ENCODE peak calls at places on chromosomes 11 and 22, in ten cellular contexts. F, R, O, G, Z, U, S, V, K and X are unnamed samples.

GRCh38 chr11:61749607-61750217 is 2.7 kb upstream of the MYRF start:
- DNase-seq in F (no peak), R (no peak), O (no peak), G (no peak), Z (peak; percentile 50), U (no peak), S (no peak), V (no peak), K (no peak), X (peak; percentile 72)

GRCh38 chr11:74866557-74866956 is 82.3 kb downstream of the XRRA1 start:
- DNase-seq in F (no peak), R (no peak), O (no peak), G (no peak), Z (no peak), U (no peak), S (no peak), V (no peak), K (no peak), X (no peak)

GRCh38 chr11:433111-433510 is 8.7 kb downstream of the ANO9 start:
- DNase-seq in F (no peak), R (no peak), O (no peak), G (no peak), Z (no peak), U (no peak), S (no peak), V (no peak), K (no peak), X (no peak)

GRCh38 chr11:45354976-45355705 is 69.0 kb upstream of the SYT13 start:
- DNase-seq in F (peak; percentile 91), R (peak; percentile 62), O (peak; percentile 41), G (peak; percentile 87), Z (peak; percentile 94), U (no peak), S (no peak), V (peak; percentile 36), K (peak; percentile 91), X (peak; percentile 83)

GRCh38 chr11:16372355-16372754 is 16.0 kb upstream of the SOX6 start:
- DNase-seq in F (no peak), R (no peak), O (no peak), G (no peak), Z (no peak), U (no peak), S (no peak), V (no peak), K (no peak), X (peak; percentile 32)

GRCh38 chr11:1340111-1340510 is 30.7 kb upstream of the TOLLIP start:
- DNase-seq in F (no peak), R (no peak), O (no peak), G (no peak), Z (no peak), U (no peak), S (no peak), V (no peak), K (no peak), X (no peak)

GRCh38 chr22:31139066-31139465 is 1.2 kb downstream of the PLA2G3 start:
- DNase-seq in F (no peak), R (no peak), O (no peak), G (no peak), Z (no peak), U (no peak), S (no peak), V (no peak), K (no peak), X (no peak)

GRCh38 chr22:36325163-36326031 is 62.4 kb downstream of the MYH9 start:
- DNase-seq in F (no peak), R (peak; percentile 57), O (peak; percentile 86), G (no peak), Z (no peak), U (no peak), S (no peak), V (no peak), K (peak; percentile 72), X (no peak)

GRCh38 chr11:86996953-86997570 is 40.7 kb upstream of the TMEM135 start:
- DNase-seq in F (no peak), R (no peak), O (no peak), G (no peak), Z (no peak), U (no peak), S (no peak), V (no peak), K (no peak), X (peak; percentile 51)